ENCODE peak calls at places on chromosomes 16 and 17, in eight cellular contexts. S, M, V, B, E, Z, T and G are unnamed samples. For H3K4me1, the result is how much of the 10 kb centered on the place peaks cover.

GRCh38 chr16:52540910-52541309 is 6.0 kb downstream of the TOX3 start:
- DNase-seq in S (no peak), M (no peak), V (no peak), B (no peak), E (no peak), Z (no peak), T (no peak), G (no peak)

GRCh38 chr16:88298166-88298881 is 84.4 kb upstream of the ZNF469 start:
- DNase-seq in S (no peak), M (peak), V (no peak), B (no peak), E (no peak), Z (no peak), T (peak), G (peak)

GRCh38 chr17:59859444-59860025 is 33.2 kb downstream of the TUBD1 start:
- DNase-seq in S (peak), M (peak), V (no peak), B (no peak), E (peak), Z (no peak), T (peak), G (no peak)

GRCh38 chr17:29514792-29515191 is 52.0 kb downstream of the ABHD15 start:
- DNase-seq in S (no peak), M (peak), V (no peak), B (no peak), E (no peak), Z (no peak), T (peak), G (no peak)

GRCh38 chr17:9401434-9401833 is 174.2 kb downstream of the STX8 start:
- DNase-seq in S (peak), M (peak), V (peak), B (no peak), E (no peak), Z (no peak), T (peak), G (peak)

GRCh38 chr17:16250635-16251034 is 33.6 kb downstream of the PIGL start:
- DNase-seq in S (no peak), M (peak), V (peak), B (no peak), E (no peak), Z (no peak), T (peak), G (peak)

GRCh38 chr17:50672831-50673551 is 34.7 kb downstream of the ANKRD40 start:
- DNase-seq in S (peak), M (no peak), V (no peak), B (no peak), E (no peak), Z (no peak), T (no peak), G (no peak)

GRCh38 chr17:5378566-5379207 is 40.8 kb downstream of the NUP88 start:
- DNase-seq in S (no peak), M (no peak), V (no peak), B (no peak), E (no peak), Z (no peak), T (no peak), G (no peak)

GRCh38 chr17:61904094-61904710 is 23.6 kb downstream of the INTS2 start:
- DNase-seq in S (no peak), M (no peak), V (no peak), B (no peak), E (no peak), Z (no peak), T (no peak), G (no peak)

GRCh38 chr16:21277927-21278706 is at the start of gene CRYM:
- DNase-seq in S (peak), M (no peak), V (peak), B (peak), E (peak), Z (no peak), T (no peak), G (peak)

GRCh38 chr17:9932481-9932880 is 27.4 kb upstream of the RCVRN start:
- DNase-seq in S (no peak), M (peak), V (peak), B (no peak), E (no peak), Z (no peak), T (peak), G (no peak)

GRCh38 chr16:14202697-14203096 is 131.6 kb downstream of the MRTFB start:
- DNase-seq in S (peak), M (peak), V (peak), B (no peak), E (no peak), Z (peak), T (no peak), G (no peak)
- TF ChIP-seq CTCF in S (peak), M (no peak), V (no peak), B (peak), E (peak), Z (peak), T (no peak), G (peak)

GRCh38 chr16:19766554-19766884 is 48.4 kb downstream of the IQCK start:
- DNase-seq in S (no peak), M (no peak), V (no peak), B (no peak), E (no peak), Z (no peak), T (no peak), G (no peak)
- H2AFZ ChIP-seq in S (no peak), M (no peak), V (no peak), B (no peak), E (no peak), Z (no peak), T (no peak), G (no peak)

DNA sequence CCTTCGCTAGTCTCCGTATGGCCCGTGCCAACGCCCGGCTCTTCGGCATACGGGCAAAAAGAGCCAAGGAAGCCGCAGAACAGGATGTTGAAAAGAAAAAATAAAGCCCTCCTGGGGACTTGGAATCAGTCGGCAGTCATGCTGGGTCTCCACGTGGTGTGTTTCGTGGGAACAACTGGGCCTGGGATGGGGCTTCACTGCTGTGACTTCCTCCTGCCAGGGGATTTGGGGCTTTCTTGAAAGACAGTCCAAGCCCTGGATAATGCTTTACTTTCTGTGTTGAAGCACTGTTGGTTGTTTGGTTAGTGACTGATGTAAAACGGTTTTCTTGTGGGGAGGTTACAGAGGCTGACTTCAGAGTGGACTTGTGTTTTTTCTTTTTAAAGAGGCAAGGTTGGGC is 2.5 kb downstream of the RPL13 start:
- DNase-seq in S (no peak), M (no peak), V (no peak), B (no peak), E (no peak), Z (no peak), T (no peak), G (no peak)
- H3K4me1 ChIP-seq in S (under half), M (under half), V (under half), B (under half), E (half or more), Z (half or more), T (under half), G (half or more)

GRCh38 chr17:79919862-79920720 is 80.9 kb upstream of the CBX4 start:
- DNase-seq in S (no peak), M (no peak), V (no peak), B (no peak), E (no peak), Z (no peak), T (no peak), G (peak)
- TF ChIP-seq CTCF in S (no peak), M (no peak), V (no peak), B (no peak), E (no peak), Z (no peak), T (no peak), G (no peak)

GRCh38 chr17:79875511-79875910 is 36.3 kb upstream of the CBX4 start:
- DNase-seq in S (peak), M (no peak), V (no peak), B (no peak), E (no peak), Z (no peak), T (no peak), G (no peak)
- H2AFZ ChIP-seq in S (no peak), M (no peak), V (no peak), B (no peak), E (no peak), Z (no peak), T (no peak), G (no peak)

DNA sequence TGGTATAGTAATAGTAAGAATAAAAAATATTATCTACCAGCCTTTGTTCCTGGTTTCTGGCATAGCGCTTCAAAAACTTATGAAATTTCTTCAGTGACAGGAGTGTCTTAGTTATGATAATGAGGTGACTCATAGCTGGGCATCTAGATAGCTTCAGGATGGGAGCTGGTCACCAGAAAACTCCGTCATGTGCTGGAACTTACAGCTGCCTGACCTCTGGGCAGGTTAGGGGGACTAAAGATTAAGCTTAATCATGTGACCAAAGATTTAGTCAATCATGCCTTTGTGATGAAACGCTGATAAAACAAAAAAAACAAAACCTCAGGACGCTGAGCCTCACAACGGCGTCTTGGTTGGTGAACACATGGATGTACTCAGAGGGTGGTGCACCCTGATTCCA is 154.2 kb downstream of the MYO1D start:
- DNase-seq in S (no peak), M (peak), V (no peak), B (no peak), E (no peak), Z (no peak), T (no peak), G (no peak)
- H3K4me1 ChIP-seq in S (under half), M (under half), V (under half), B (under half), E (under half), Z (under half), T (under half), G (under half)

DNA sequence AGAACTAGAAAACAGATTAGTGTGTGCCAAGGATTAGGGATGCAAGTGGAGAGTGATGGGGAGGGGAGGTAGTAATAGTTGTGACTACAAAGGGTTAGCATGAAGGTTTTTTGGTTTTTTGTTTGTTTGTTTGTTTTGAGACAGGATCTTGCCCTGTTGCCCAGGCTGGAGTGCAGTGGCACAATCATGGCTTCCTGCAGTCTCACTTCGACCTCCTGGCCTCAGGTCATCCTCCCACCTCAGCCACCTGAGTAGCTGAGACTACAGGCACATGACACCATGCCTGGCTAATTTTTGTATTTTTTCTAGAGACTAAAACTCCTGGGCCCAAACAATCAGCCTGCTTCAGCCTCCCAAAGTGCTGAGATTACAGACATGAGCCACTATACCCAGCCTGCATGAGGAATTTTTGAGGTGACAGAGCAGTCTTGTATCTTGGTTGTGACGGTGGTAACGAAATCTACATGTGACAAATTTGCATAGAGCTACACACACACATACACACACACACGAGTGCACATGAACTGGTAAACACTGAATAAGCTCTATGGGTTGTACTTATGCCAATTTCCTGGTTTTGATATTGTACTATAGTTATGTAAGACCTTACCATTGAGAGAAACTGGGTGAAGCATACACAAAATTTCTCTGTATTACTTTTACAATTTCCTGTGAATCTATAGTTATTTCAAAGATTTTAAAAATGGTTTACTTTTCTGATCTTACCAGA is 59.6 kb upstream of the TOM1L1 start:
- DNase-seq in S (no peak), M (no peak), V (no peak), B (no peak), E (no peak), Z (no peak), T (no peak), G (no peak)
- TF ChIP-seq CTCF in S (no peak), M (no peak), V (no peak), B (no peak), E (no peak), Z (no peak), T (no peak), G (no peak)

GRCh38 chr16:12802661-12803060 is 1.0 kb downstream of the CPPED1 start:
- DNase-seq in S (no peak), M (no peak), V (no peak), B (no peak), E (peak), Z (no peak), T (no peak), G (peak)
- H2AFZ ChIP-seq in S (no peak), M (peak), V (peak), B (no peak), E (peak), Z (no peak), T (no peak), G (peak)

DNA sequence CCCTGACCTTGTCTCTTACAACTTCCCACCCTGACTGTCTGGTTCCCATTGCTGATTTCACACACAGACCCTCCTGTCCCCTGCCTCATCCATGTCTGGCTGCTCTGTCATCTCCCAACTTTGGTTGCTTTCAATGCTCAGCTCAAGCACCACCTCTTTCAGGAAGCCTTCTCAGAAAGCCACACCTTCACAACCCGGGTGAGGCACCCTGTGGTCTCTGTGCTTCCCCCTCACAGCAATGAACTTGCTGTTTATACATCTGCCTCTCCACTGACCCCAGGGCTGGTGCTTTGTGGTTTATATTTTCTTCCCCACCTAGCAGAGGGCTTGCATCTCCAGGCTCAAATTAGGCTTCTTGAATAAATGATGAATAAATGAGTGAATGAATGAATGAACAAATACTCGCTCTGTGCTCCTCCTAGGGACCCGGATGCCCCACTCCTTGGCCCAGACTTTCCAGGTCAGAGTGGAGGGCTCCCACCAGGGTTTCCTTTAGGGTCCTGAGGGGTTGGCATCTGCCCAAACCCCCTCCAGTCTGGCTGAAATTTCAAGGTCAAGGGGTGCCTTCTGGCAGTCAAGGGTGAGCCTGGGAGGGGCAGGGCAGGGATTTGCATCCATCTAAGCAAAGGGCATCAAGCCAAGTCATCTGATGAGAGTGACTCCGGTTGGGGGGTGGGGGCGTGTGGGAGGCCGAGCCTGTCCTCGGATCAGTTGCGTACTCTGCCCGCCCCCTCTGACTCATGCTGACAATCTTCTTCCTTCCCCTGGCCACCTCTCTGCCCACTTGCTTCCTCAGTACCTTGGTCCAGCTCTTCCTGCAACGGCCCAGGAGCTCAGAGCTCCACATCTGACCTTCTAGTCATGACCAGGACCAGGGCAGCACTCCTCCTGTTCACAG is at the start of gene ITGAX:
- DNase-seq in S (peak), M (peak), V (peak), B (peak), E (no peak), Z (no peak), T (peak), G (peak)
- H3K4me1 ChIP-seq in S (under half), M (under half), V (under half), B (under half), E (under half), Z (under half), T (under half), G (under half)